ENCODE peak calls at places on chromosome 4, in six cellular contexts. R is fibroblast of mammary gland, F is mucosa of descending colon, Q is psoas muscle, I is uterus, L is sigmoid colon. U is an unnamed sample.

GRCh38 chr4:104205116-104205515 is 289.6 kb downstream of the CXXC4 start:
- DNase-seq in R (no peak), F (no peak), I (no peak), L (no peak), Q (no peak), U (no peak)

GRCh38 chr4:101555341-101555880 is 208.1 kb upstream of the PPP3CA start:
- DNase-seq in F (no peak), L (no peak), Q (no peak), R (no peak), I (no peak), U (no peak)

GRCh38 chr4:82798168-82799005 is at the start of gene SCD5:
- DNase-seq in R (peak; percentile 73), I (peak; percentile 63), F (peak; percentile 52), L (peak; percentile 91), Q (peak; percentile 67), U (peak; percentile 50)

GRCh38 chr4:26074672-26075071 is 160.7 kb downstream of the SMIM20 start:
- DNase-seq in Q (no peak), L (no peak), F (peak; percentile 26), I (no peak), R (no peak), U (no peak)

GRCh38 chr4:29046716-29047115 is 1673.5 kb upstream of the PCDH7 start:
- DNase-seq in Q (no peak), L (no peak), F (no peak), R (peak; percentile 60), I (no peak), U (no peak)

GRCh38 chr4:113645771-113646455 is 115.6 kb downstream of the CAMK2D start:
- DNase-seq in Q (no peak), L (no peak), I (no peak), F (peak; percentile 72), R (peak; percentile 69), U (no peak)

GRCh38 chr4:139609647-139610046 is 53.6 kb upstream of the SETD7 start:
- DNase-seq in Q (no peak), L (no peak), R (peak; percentile 91), F (no peak), I (no peak), U (no peak)

GRCh38 chr4:85952982-85953650 is 406.7 kb downstream of the MAPK10 start:
- DNase-seq in R (no peak), L (no peak), I (no peak), Q (no peak), F (no peak), U (no peak)

GRCh38 chr4:126851391-126851790 is 781.4 kb upstream of the INTU start:
- DNase-seq in F (no peak), R (peak; percentile 62), L (no peak), Q (no peak), I (no peak), U (no peak)

GRCh38 chr4:55468724-55469123 is 73.0 kb downstream of the TMEM165 start:
- DNase-seq in Q (no peak), F (no peak), R (peak; percentile 73), I (no peak), L (no peak), U (no peak)

GRCh38 chr4:27472364-27472763 is 611.7 kb downstream of the STIM2 start:
- DNase-seq in F (no peak), Q (no peak), L (no peak), R (no peak), I (no peak), U (no peak)

GRCh38 chr4:183636488-183636887 is 22.5 kb downstream of the RWDD4 start:
- DNase-seq in F (peak; percentile 57), L (no peak), Q (no peak), I (no peak), R (no peak), U (no peak)

GRCh38 chr4:77089880-77090279 is 14.1 kb upstream of the CCNI start:
- DNase-seq in Q (no peak), R (no peak), L (no peak), I (no peak), F (no peak), U (no peak)

GRCh38 chr4:77095101-77095826 is 19.5 kb upstream of the CCNI start:
- DNase-seq in L (peak; percentile 86), Q (peak; percentile 85), F (peak; percentile 90), I (peak; percentile 66), R (peak; percentile 49), U (peak; percentile 74)

GRCh38 chr4:77092832-77093800 is 17.3 kb upstream of the CCNI start:
- DNase-seq in Q (no peak), R (peak; percentile 7), L (no peak), I (no peak), F (no peak), U (no peak)
- TF ChIP-seq CTCF in Q (no peak), R (no peak), L (no peak), I (no peak), F (no peak), U (no peak)

GRCh38 chr4:15354790-15355418 is 72.9 kb upstream of the C1QTNF7 start:
- DNase-seq in R (no peak), L (no peak), I (peak; percentile 64), Q (no peak), F (no peak), U (no peak)

GRCh38 chr4:15352508-15352907 is 75.3 kb upstream of the C1QTNF7 start:
- DNase-seq in R (peak; percentile 78), F (no peak), I (no peak), Q (no peak), L (no peak), U (no peak)

GRCh38 chr4:15353207-15353606 is 74.6 kb upstream of the C1QTNF7 start:
- DNase-seq in I (no peak), Q (no peak), L (no peak), F (no peak), R (no peak), U (no peak)

GRCh38 chr4:15354358-15354757 is 73.5 kb upstream of the C1QTNF7 start:
- DNase-seq in I (no peak), L (no peak), Q (no peak), F (no peak), R (no peak), U (no peak)

DNA sequence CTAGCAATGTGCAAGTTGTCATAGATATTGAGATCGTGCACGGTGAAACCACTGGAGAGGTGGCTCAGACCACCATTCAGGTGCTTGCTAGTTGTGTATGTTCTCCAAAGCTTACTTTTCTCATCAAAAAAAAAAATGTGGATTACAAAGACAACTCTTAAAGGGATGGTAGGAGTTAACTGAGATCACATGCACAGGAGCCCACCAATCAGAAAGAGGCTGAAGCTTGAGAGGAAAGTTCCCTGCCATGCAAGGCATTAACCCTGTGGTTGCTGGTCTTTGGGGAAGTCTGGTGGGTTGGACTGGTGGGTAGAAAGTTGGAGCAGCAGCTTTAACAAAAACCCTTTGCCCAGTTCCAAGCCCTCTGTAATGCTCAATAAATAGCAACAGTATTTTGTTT is 72.4 kb upstream of the C1QTNF7 start:
- DNase-seq in I (no peak), Q (no peak), F (no peak), L (no peak), R (no peak), U (no peak)
- TF ChIP-seq CTCF in I (no peak), Q (no peak), F (no peak), L (no peak), R (no peak), U (no peak)

GRCh38 chr4:37890501-37891220 is at the start of gene TBC1D1:
- DNase-seq in R (no peak), F (peak; percentile 75), L (peak; percentile 93), Q (peak; percentile 94), I (peak; percentile 66), U (peak; percentile 90)
- TF ChIP-seq CTCF in R (no peak), F (no peak), L (no peak), Q (peak; percentile 28), I (peak; percentile 31), U (peak; percentile 53)

GRCh38 chr4:57190651-57191481 is 80.7 kb upstream of the IGFBP7 start:
- DNase-seq in R (peak; percentile 40), L (no peak), I (no peak), Q (no peak), F (peak; percentile 47), U (no peak)
- TF ChIP-seq CTCF in R (peak; percentile 80), L (no peak), I (no peak), Q (peak; percentile 36), F (no peak), U (peak; percentile 39)

GRCh38 chr4:152707632-152708031 is 27.8 kb upstream of the TMEM154 start:
- DNase-seq in Q (no peak), R (no peak), L (no peak), I (no peak), F (no peak), U (no peak)

GRCh38 chr4:152708806-152709205 is 29.0 kb upstream of the TMEM154 start:
- DNase-seq in R (no peak), F (no peak), L (no peak), I (no peak), Q (no peak), U (no peak)

GRCh38 chr4:152708361-152708760 is 28.6 kb upstream of the TMEM154 start:
- DNase-seq in F (no peak), R (no peak), L (no peak), Q (no peak), I (no peak), U (no peak)

GRCh38 chr4:152704788-152705187 is 25.0 kb upstream of the TMEM154 start:
- DNase-seq in L (no peak), R (no peak), F (no peak), I (no peak), Q (no peak), U (no peak)

DNA sequence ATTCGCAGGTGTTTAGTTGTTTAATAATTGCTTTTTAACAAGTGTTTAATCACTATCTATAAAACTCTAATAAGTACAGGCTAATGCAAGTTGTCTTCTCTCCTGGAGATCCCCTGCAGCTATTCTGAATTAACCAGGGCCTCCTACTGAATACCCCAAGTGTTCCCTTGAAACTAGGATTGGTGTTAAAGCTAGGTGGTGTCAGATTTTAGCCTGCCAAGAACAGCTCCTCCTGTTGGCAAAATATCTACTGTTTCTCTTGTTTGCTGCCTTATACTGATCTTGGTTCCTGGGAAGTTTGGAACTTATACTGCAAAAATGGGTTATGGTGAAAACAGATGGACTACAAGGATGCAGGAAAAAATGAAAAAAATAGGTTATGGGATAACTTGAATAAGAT is 26.1 kb upstream of the TMEM154 start:
- DNase-seq in I (no peak), R (no peak), F (no peak), Q (no peak), L (no peak), U (no peak)
- TF ChIP-seq CTCF in I (no peak), R (peak; percentile 14), F (no peak), Q (no peak), L (no peak), U (no peak)

GRCh38 chr4:2354127-2354526 is 64.3 kb downstream of the ZFYVE28 start:
- DNase-seq in R (peak; percentile 7), Q (no peak), I (no peak), L (peak; percentile 50), F (no peak), U (no peak)
- TF ChIP-seq CTCF in R (peak; percentile 37), Q (no peak), I (no peak), L (peak; percentile 24), F (no peak), U (no peak)

DNA sequence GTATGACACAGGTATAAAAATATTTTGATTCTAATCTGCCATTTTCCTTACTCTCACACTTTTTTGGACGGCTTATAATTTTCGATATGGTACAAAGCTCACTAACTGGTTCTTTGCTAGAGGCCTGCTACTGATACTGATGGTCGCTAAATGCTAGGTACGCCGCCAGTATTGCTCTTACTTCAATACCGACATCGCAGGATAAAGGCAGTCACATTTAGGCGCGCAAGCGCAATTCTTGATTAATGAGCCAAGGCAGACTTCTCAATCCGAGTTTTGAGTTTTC is 557 bp upstream of the USP38 start:
- DNase-seq in L (no peak), Q (no peak), F (no peak), R (no peak), I (no peak), U (no peak)
- TF ChIP-seq CTCF in L (no peak), Q (no peak), F (no peak), R (no peak), I (no peak), U (no peak)